ENCODE peak calls at places on chromosome 21, in four cellular contexts. V is activated naive CD4-positive, alpha-beta T cell treated with anti-CD3 and anti-CD28 coated beads, Interleukin-2, amount 10 ng/mL, durations not matched to agents 7 days and 5 days; O is lower lobe of right lung; S is effector CD4-positive, alpha-beta T cell. M is an unnamed sample.

GRCh38 chr21:46193829-46194373 is 9.6 kb upstream of the SPATC1L start:
- DNase-seq in V (no peak), S (no peak), O (peak; percentile 26), M (no peak)

GRCh38 chr21:43979654-43980053 is 32.5 kb upstream of the TRAPPC10 start:
- DNase-seq in V (no peak), O (no peak), S (no peak), M (no peak)

GRCh38 chr21:28152729-28153128 is 839.9 kb downstream of the LTN1 start:
- DNase-seq in O (no peak), S (no peak), V (no peak), M (no peak)

GRCh38 chr21:18524097-18524496 is 120.5 kb upstream of the TMPRSS15 start:
- DNase-seq in O (no peak), V (no peak), S (no peak), M (no peak)

GRCh38 chr21:45866473-45867010 is 115.0 kb upstream of the COL6A1 start:
- DNase-seq in S (no peak), O (no peak), V (no peak), M (no peak)

GRCh38 chr21:46322351-46323226 is 1.1 kb downstream of the C21orf58 start:
- DNase-seq in V (peak; percentile 49), O (no peak), S (no peak), M (peak; percentile 20)

GRCh38 chr21:42208801-42209490 is 10.0 kb upstream of the ABCG1 start:
- DNase-seq in O (no peak), V (no peak), S (no peak), M (no peak)

GRCh38 chr21:14076143-14076806 is 134.5 kb downstream of the LIPI start:
- DNase-seq in S (no peak), V (no peak), O (no peak), M (no peak)

GRCh38 chr21:23951251-23951650 is 1656.0 kb downstream of the MRPL39 start:
- DNase-seq in S (no peak), V (no peak), O (no peak), M (no peak)

GRCh38 chr21:16388911-16389515 is 659.2 kb downstream of the USP25 start:
- DNase-seq in S (no peak), V (no peak), O (no peak), M (no peak)

GRCh38 chr21:33539612-33540011 is 2.3 kb downstream of the GART start:
- DNase-seq in O (no peak), S (no peak), V (no peak), M (no peak)

GRCh38 chr21:32962286-32962685 is 63.4 kb upstream of the OLIG2 start:
- DNase-seq in O (no peak), S (no peak), V (no peak), M (no peak)

GRCh38 chr21:42156690-42157605 is 62.0 kb upstream of the ABCG1 start:
- DNase-seq in O (no peak), V (no peak), S (no peak), M (no peak)

GRCh38 chr21:34553199-34553952 is 41.4 kb upstream of the KCNE1 start:
- DNase-seq in O (no peak), S (no peak), V (no peak), M (no peak)

GRCh38 chr21:33801424-33802405 is 113.9 kb downstream of the ATP5PO start:
- DNase-seq in V (no peak), O (no peak), S (no peak), M (no peak)

GRCh38 chr21:43331962-43332458 is 94.9 kb downstream of the SIK1 start:
- DNase-seq in O (peak; percentile 71), V (no peak), S (no peak), M (no peak)

GRCh38 chr21:46605759-46606426 is 1.0 kb upstream of the S100B start:
- DNase-seq in S (no peak), O (peak; percentile 81), V (peak; percentile 76), M (peak; percentile 12)

GRCh38 chr21:42855937-42856335 is 23.4 kb downstream of the WDR4 start:
- DNase-seq in O (no peak), V (no peak), S (no peak), M (no peak)

GRCh38 chr21:27681841-27682240 is 715.0 kb upstream of the ADAMTS5 start:
- DNase-seq in O (no peak), V (no peak), S (no peak), M (no peak)

GRCh38 chr21:43864806-43865470 is at the start of gene AGPAT3:
- DNase-seq in V (peak; percentile 62), S (peak; percentile 13), O (no peak), M (peak; percentile 33)

GRCh38 chr21:43364851-43365424 is 62.0 kb downstream of the SIK1 start:
- DNase-seq in V (no peak), O (no peak), S (no peak), M (no peak)

GRCh38 chr21:34065015-34065414 is 8.4 kb upstream of the MRPS6 start:
- DNase-seq in V (no peak), S (no peak), O (no peak), M (no peak)

GRCh38 chr21:38402795-38403194 is 95.5 kb downstream of the ERG start:
- DNase-seq in S (no peak), O (no peak), V (no peak), M (no peak)

GRCh38 chr21:31218830-31219608 is 125.0 kb downstream of the TIAM1 start:
- DNase-seq in O (peak; percentile 54), S (no peak), V (no peak), M (no peak)

GRCh38 chr21:26366781-26367180 is 196.2 kb upstream of the APP start:
- DNase-seq in S (no peak), V (no peak), O (no peak), M (no peak)

GRCh38 chr21:32319012-32319411 is 20.4 kb downstream of the MRAP start:
- DNase-seq in V (no peak), S (no peak), O (no peak), M (no peak)

GRCh38 chr21:28106370-28106890 is 886.2 kb downstream of the LTN1 start:
- DNase-seq in V (no peak), S (no peak), O (no peak), M (no peak)

GRCh38 chr21:42061866-42062542 is 9.1 kb upstream of the UMODL1 start:
- DNase-seq in V (peak; percentile 87), O (no peak), S (peak; percentile 78), M (peak; percentile 62)

GRCh38 chr21:42120904-42121535 is 49.9 kb downstream of the UMODL1 start:
- DNase-seq in S (no peak), O (no peak), V (no peak), M (no peak)

GRCh38 chr21:45970674-45971486 is 10.7 kb upstream of the COL6A1 start:
- DNase-seq in V (peak; percentile 64), O (no peak), S (peak; percentile 31), M (peak; percentile 24)

GRCh38 chr21:31265293-31265692 is 78.8 kb downstream of the TIAM1 start:
- DNase-seq in V (no peak), S (no peak), O (no peak), M (no peak)

GRCh38 chr21:41678016-41678935 is 88.6 kb downstream of the RIPK4 start:
- DNase-seq in O (peak; percentile 67), S (no peak), V (peak; percentile 4), M (no peak)

GRCh38 chr21:32886339-32886738 is 114.8 kb upstream of the PAXBP1 start:
- DNase-seq in S (no peak), O (no peak), V (peak; percentile 41), M (peak; percentile 27)